ENCODE peak calls at places on chromosomes 16 and 17, in nine cellular contexts. C, V, X, W, O, P, E, S and D are unnamed samples.

GRCh38 chr16:24246911-24247607 is 9.1 kb upstream of the CACNG3 start:
- DNase-seq in O (no peak), V (no peak), S (no peak), E (no peak), W (no peak), P (no peak), X (no peak), C (no peak), D (no peak)

GRCh38 chr17:37081287-37081686 is 132.5 kb downstream of the AATF start:
- DNase-seq in P (no peak), X (no peak), O (no peak), V (peak; percentile 40), S (no peak), C (no peak), E (peak; percentile 66), W (peak; percentile 71), D (no peak)

GRCh38 chr17:79617740-79618382 is 7.0 kb upstream of the RBFOX3 start:
- DNase-seq in V (no peak), E (no peak), W (no peak), S (no peak), C (peak; percentile 37), P (peak; percentile 54), X (no peak), O (peak; percentile 73), D (peak; percentile 46)

GRCh38 chr17:10384175-10384574 is 11.4 kb upstream of the MYH13 start:
- DNase-seq in W (peak; percentile 18), E (peak; percentile 13), P (no peak), C (no peak), S (no peak), O (no peak), X (no peak), V (no peak), D (no peak)

GRCh38 chr16:23504453-23505179 is 5.7 kb downstream of the GGA2 start:
- DNase-seq in W (peak; percentile 88), X (no peak), C (no peak), E (peak; percentile 82), S (peak; percentile 86), V (peak; percentile 84), P (peak; percentile 81), O (no peak), D (no peak)

GRCh38 chr17:62653831-62654829 is 26.7 kb downstream of the MRC2 start:
- DNase-seq in O (no peak), V (peak; percentile 82), C (no peak), P (peak; percentile 77), S (no peak), E (peak; percentile 58), X (no peak), W (peak; percentile 66), D (peak; percentile 68)

GRCh38 chr16:68275611-68276191 is 11.4 kb downstream of the SLC7A6 start:
- DNase-seq in S (no peak), O (no peak), P (no peak), X (no peak), C (no peak), E (no peak), V (no peak), W (no peak), D (no peak)

GRCh38 chr17:1762906-1763829 is 1.3 kb downstream of the SERPINF1 start:
- DNase-seq in S (no peak), W (peak; percentile 92), O (no peak), V (peak; percentile 93), X (no peak), C (peak; percentile 75), E (peak; percentile 80), P (no peak), D (no peak)

GRCh38 chr16:1769402-1770300 is 1.7 kb downstream of the NME3 start:
- DNase-seq in S (no peak), X (no peak), E (no peak), W (no peak), V (no peak), P (no peak), O (no peak), C (no peak), D (no peak)

GRCh38 chr16:1767116-1767994 is 4.0 kb downstream of the NME3 start:
- DNase-seq in P (no peak), X (no peak), W (no peak), O (no peak), V (no peak), E (no peak), C (no peak), S (no peak), D (no peak)

GRCh38 chr16:1770328-1771071 is 843 bp downstream of the NME3 start:
- DNase-seq in W (peak; percentile 62), X (no peak), C (peak; percentile 81), S (no peak), P (peak; percentile 80), V (peak; percentile 58), E (peak; percentile 46), O (no peak), D (no peak)

GRCh38 chr16:1768061-1768766 is 3.1 kb downstream of the NME3 start:
- DNase-seq in V (no peak), P (no peak), E (no peak), C (no peak), O (no peak), S (no peak), X (no peak), W (no peak), D (no peak)

DNA sequence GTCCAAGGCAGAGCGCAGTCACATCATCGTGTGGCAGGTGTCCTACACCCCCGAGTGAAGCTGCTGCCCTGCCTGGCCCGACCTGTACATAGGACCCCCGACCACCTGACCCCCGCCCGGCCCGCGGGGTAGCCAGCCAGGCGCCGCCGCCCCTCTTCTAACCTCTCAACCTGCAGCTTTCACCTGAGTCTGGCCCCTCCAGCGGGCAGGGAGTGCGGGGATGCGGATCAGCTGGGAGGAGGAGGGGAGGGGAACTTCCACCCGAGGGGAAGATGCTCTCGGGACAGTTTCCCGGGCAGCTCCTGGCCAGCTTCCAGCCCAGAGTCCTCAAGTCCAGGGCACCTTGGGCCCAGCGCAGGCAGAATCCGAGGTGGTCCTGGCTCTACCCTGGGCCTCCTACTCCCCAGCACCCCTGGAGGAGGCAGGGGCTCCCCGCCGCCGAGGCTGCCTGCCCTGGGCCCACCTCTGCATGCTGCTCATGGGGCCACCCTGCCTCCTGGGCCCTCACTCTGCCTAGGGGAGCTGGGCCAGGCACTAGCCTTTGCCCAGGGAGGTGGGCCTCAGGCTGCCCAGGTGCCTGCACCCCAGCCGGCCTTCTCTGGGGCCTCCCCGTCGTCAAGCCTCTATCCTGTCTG is 2.5 kb downstream of the NME3 start:
- DNase-seq in C (no peak), P (no peak), X (no peak), S (no peak), V (no peak), W (no peak), O (no peak), E (no peak), D (no peak)
- TF ChIP-seq CTCF in C (no peak), P (no peak), X (no peak), S (no peak), V (no peak), W (no peak), O (no peak), E (no peak), D (no peak)

GRCh38 chr16:31870809-31871208 is 2.8 kb upstream of the ZNF267 start:
- DNase-seq in W (no peak), O (no peak), P (no peak), C (no peak), V (no peak), S (no peak), X (no peak), E (no peak), D (no peak)

GRCh38 chr16:31869511-31870201 is 4.0 kb upstream of the ZNF267 start:
- DNase-seq in V (peak; percentile 67), W (peak; percentile 63), O (no peak), P (peak; percentile 70), S (peak; percentile 50), X (no peak), E (peak; percentile 89), C (no peak), D (no peak)

GRCh38 chr16:31871510-31871909 is 2.1 kb upstream of the ZNF267 start:
- DNase-seq in X (no peak), O (no peak), C (no peak), S (no peak), E (no peak), W (no peak), V (no peak), P (no peak), D (no peak)

GRCh38 chr16:31868701-31869167 is 4.9 kb upstream of the ZNF267 start:
- DNase-seq in C (peak; percentile 77), W (peak; percentile 81), V (peak; percentile 81), S (no peak), X (peak; percentile 86), O (peak; percentile 89), E (peak; percentile 82), P (peak; percentile 80), D (no peak)

DNA sequence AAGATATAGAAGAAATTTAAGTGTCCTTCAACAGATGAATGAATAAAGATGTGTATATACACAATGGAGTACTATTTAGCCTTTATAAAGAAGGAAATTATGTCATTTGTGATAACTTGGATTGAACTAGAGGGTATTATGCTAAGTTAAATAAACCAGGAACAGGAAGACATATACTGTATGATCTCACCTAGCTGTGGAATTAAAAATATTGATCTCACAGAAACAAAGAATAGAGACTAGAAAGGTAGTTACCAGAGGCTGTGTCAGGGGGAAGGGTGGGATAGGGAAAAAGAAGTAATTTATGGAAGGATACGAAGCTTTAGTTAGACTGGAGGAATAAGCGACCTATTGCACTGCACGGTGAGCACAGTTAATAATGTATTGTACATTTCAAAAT is 5.4 kb upstream of the ZNF267 start:
- DNase-seq in E (no peak), P (no peak), X (no peak), W (no peak), V (no peak), S (no peak), C (no peak), O (no peak), D (no peak)
- TF ChIP-seq CTCF in E (no peak), P (no peak), X (no peak), W (no peak), V (no peak), S (no peak), C (no peak), O (no peak), D (no peak)

DNA sequence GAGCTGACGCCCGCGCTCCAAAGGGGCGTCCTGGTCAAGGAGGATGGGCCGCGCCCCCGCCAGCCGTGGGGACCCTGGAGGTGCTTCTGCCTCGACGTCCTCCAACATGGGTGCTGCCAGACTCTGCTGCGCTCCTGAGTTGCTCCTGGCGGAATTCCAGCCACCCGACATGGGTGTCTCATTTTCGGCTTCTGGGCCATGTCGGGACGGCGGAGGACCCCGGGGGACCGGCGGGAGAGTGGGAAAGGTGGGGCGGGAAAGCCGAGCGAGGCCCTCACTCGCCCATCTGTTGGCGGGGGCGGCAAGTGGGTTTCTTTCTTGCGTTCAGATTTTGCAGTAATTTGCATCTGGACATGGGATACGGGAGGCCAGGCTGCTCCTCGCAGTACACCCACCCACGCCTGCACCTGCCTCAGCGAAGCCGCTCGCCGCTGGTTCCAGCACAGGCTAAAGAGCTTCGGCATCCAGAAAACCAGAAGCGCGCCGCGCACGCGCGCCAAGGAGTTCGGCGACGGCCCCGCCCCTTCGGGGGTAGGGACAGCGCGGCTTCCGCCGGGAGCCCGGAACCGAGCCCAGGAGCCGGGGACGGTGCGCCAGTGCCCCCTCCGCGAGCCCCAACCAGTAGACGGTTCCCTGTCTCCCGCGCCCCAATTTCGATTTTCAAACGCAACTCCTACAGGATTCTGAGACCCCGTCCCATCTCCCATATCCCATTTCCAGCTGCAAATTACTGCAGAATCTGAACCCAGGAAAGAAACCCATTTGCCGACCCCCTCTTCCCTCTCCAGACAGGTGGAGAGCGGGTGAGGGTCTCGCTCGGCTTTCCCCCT is at the start of gene ARMC7:
- DNase-seq in O (peak; percentile 96), X (peak; percentile 87), S (no peak), W (peak; percentile 82), P (peak; percentile 97), C (peak; percentile 95), V (peak; percentile 72), E (peak; percentile 79), D (peak; percentile 94)
- TF ChIP-seq CTCF in O (no peak), X (no peak), S (no peak), W (no peak), P (no peak), C (no peak), V (no peak), E (no peak), D (no peak)

GRCh38 chr17:68351395-68351794 is 60.1 kb downstream of the ARSG start:
- DNase-seq in X (no peak), C (no peak), S (no peak), O (no peak), V (peak; percentile 33), P (no peak), E (peak; percentile 57), W (peak; percentile 63), D (no peak)
- TF ChIP-seq CTCF in X (no peak), C (no peak), S (no peak), O (no peak), V (peak; percentile 31), P (peak; percentile 6), E (peak; percentile 36), W (peak; percentile 40), D (no peak)